ENCODE peak calls at places on chromosome 1, in seven cellular contexts. O is amniotic epithelial cell; X is GM04504; A is activated T-cell treated with anti-CD3 and anti-CD28 coated beads, Interleukin-2, amount 50 U/mL, for 72 hours; N is neural crest cell; Y is CD4-positive, alpha-beta T cell; K is stomach. J is an unnamed sample.

GRCh38 chr1:181390350-181391080 is 92.8 kb upstream of the CACNA1E start:
- DNase-seq in A (no peak), Y (no peak), N (no peak), O (no peak), K (no peak), X (no peak), J (no peak)

GRCh38 chr1:90133133-90133532 is 138.2 kb downstream of the ZNF326 start:
- DNase-seq in K (no peak), N (peak), A (no peak), X (no peak), Y (no peak), O (peak), J (no peak)

GRCh38 chr1:201602413-201603265 is 63.7 kb downstream of the NAV1 start:
- DNase-seq in A (no peak), O (peak), X (peak), N (no peak), K (no peak), Y (no peak), J (peak)

GRCh38 chr1:202807367-202807925 is 775 bp downstream of the KDM5B start:
- DNase-seq in X (no peak), A (peak), N (no peak), K (no peak), O (peak), Y (peak), J (peak)

GRCh38 chr1:234644928-234645327 is 35.0 kb upstream of the IRF2BP2 start:
- DNase-seq in X (no peak), Y (no peak), N (no peak), K (no peak), O (no peak), A (no peak), J (no peak)

GRCh38 chr1:233975486-233975885 is 71.0 kb downstream of the SLC35F3 start:
- DNase-seq in A (no peak), Y (no peak), N (no peak), K (no peak), O (no peak), X (no peak), J (no peak)

GRCh38 chr1:54481201-54481884 is 66.7 kb upstream of the ACOT11 start:
- DNase-seq in A (no peak), Y (no peak), X (no peak), K (no peak), O (no peak), N (no peak), J (no peak)

GRCh38 chr1:27884182-27884954 is 12.0 kb downstream of the THEMIS2 start:
- DNase-seq in Y (no peak), K (no peak), X (no peak), O (no peak), N (no peak), A (peak), J (no peak)

GRCh38 chr1:183191833-183192232 is 5.8 kb downstream of the LAMC2 start:
- DNase-seq in N (no peak), O (peak), A (no peak), Y (no peak), X (peak), K (no peak), J (no peak)

GRCh38 chr1:151908228-151908691 is 1.1 kb downstream of the THEM4 start:
- DNase-seq in K (no peak), O (peak), A (no peak), X (no peak), Y (no peak), N (no peak), J (no peak)

GRCh38 chr1:159823401-159823800 is 3.3 kb upstream of the SLAMF8 start:
- DNase-seq in X (no peak), Y (no peak), A (no peak), K (no peak), N (no peak), O (no peak), J (no peak)

GRCh38 chr1:218865591-218865990 is 308.1 kb upstream of the LYPLAL1 start:
- DNase-seq in O (peak), N (no peak), X (no peak), K (no peak), A (no peak), Y (no peak), J (no peak)

GRCh38 chr1:109084563-109085517 is 5.7 kb upstream of the TMEM167B start:
- DNase-seq in K (no peak), A (no peak), O (peak), X (no peak), N (no peak), Y (no peak), J (no peak)

GRCh38 chr1:109639841-109640184 is 16.1 kb upstream of the GSTM4 start:
- DNase-seq in O (no peak), N (no peak), Y (no peak), X (no peak), K (no peak), A (no peak), J (no peak)

GRCh38 chr1:26991310-26992116 is 2.0 kb upstream of the TRNP1 start:
- DNase-seq in O (peak), N (no peak), K (no peak), Y (no peak), X (no peak), A (peak), J (peak)

GRCh38 chr1:155004352-155005075 is 1.9 kb downstream of the ZBTB7B start:
- DNase-seq in N (no peak), K (no peak), O (no peak), X (no peak), A (peak), Y (no peak), J (no peak)

GRCh38 chr1:155324717-155325595 is 4.3 kb downstream of the RUSC1 start:
- DNase-seq in A (peak), O (no peak), X (no peak), Y (no peak), N (peak), K (peak), J (no peak)

GRCh38 chr1:29236993-29237905 is 927 bp downstream of the PTPRU start:
- DNase-seq in Y (no peak), N (peak), A (peak), X (no peak), K (peak), O (peak), J (no peak)

GRCh38 chr1:203480084-203480483 is 4.5 kb downstream of the PRELP start:
- DNase-seq in Y (no peak), K (no peak), O (peak), A (no peak), X (no peak), N (no peak), J (no peak)

GRCh38 chr1:7614576-7615074 is 156.5 kb upstream of the VAMP3 start:
- DNase-seq in Y (no peak), O (no peak), A (no peak), X (no peak), K (no peak), N (no peak), J (no peak)

GRCh38 chr1:155326020-155326526 is 5.4 kb downstream of the RUSC1 start:
- DNase-seq in Y (no peak), A (no peak), O (no peak), X (no peak), K (no peak), N (no peak), J (no peak)

GRCh38 chr1:96492236-96492635 is 229.3 kb upstream of the PTBP2 start:
- DNase-seq in Y (no peak), X (no peak), N (no peak), O (peak), A (no peak), K (no peak), J (no peak)

GRCh38 chr1:6949991-6950765 is 164.9 kb downstream of the CAMTA1 start:
- DNase-seq in A (no peak), N (no peak), X (no peak), O (no peak), Y (no peak), K (no peak), J (no peak)

GRCh38 chr1:30083800-30084464 is 639.5 kb downstream of the MATN1 start:
- DNase-seq in K (no peak), O (peak), A (no peak), N (no peak), Y (no peak), X (peak), J (no peak)

GRCh38 chr1:115837762-115838421 is 3.0 kb downstream of the NHLH2 start:
- DNase-seq in N (no peak), O (no peak), K (no peak), A (peak), Y (no peak), X (no peak), J (peak)

GRCh38 chr1:37901191-37901892 is 42.0 kb upstream of the MTF1 start:
- DNase-seq in X (no peak), O (no peak), A (no peak), N (no peak), Y (no peak), K (no peak), J (no peak)

GRCh38 chr1:232923739-232924386 is 26.5 kb upstream of the NTPCR start:
- DNase-seq in K (no peak), N (no peak), A (peak), X (peak), O (peak), Y (peak), J (no peak)

GRCh38 chr1:225651872-225652725 is 824 bp downstream of the ENAH start:
- DNase-seq in A (no peak), K (no peak), X (no peak), N (no peak), Y (no peak), O (no peak), J (no peak)